ENCODE peak calls at places on chromosomes 12 and 14, in eight cellular contexts. W, D, B, O, E, Y, J and A are unnamed samples.

GRCh38 chr14:97411938-97412612 is 614.9 kb downstream of the VRK1 start:
- DNase-seq in J (peak; percentile 73), W (no peak), D (no peak), O (no peak), Y (no peak), E (no peak), B (no peak), A (no peak)

GRCh38 chr14:85701116-85701515 is 171.2 kb downstream of the FLRT2 start:
- DNase-seq in D (no peak), J (no peak), E (no peak), Y (no peak), B (no peak), W (no peak), O (no peak), A (no peak)

GRCh38 chr12:109239179-109239578 is 69.9 kb downstream of the FOXN4 start:
- DNase-seq in W (no peak), Y (no peak), B (no peak), E (no peak), O (no peak), D (no peak), J (no peak), A (no peak)

GRCh38 chr12:10959777-10960176 is 20.7 kb upstream of the TAS2R14 start:
- DNase-seq in D (no peak), W (no peak), J (no peak), E (no peak), O (no peak), B (no peak), Y (no peak), A (no peak)

GRCh38 chr14:102584871-102585869 is 7.3 kb upstream of the RCOR1 start:
- DNase-seq in D (no peak), E (no peak), J (no peak), O (peak; percentile 21), B (no peak), W (peak; percentile 56), Y (no peak), A (no peak)

GRCh38 chr14:89757313-89757939 is 197.1 kb downstream of the EFCAB11 start:
- DNase-seq in D (no peak), O (no peak), Y (no peak), J (no peak), W (no peak), B (no peak), E (no peak), A (no peak)

GRCh38 chr12:87756721-87757120 is 272.5 kb downstream of the C12orf50 start:
- DNase-seq in E (no peak), O (no peak), B (no peak), D (no peak), Y (no peak), J (no peak), W (no peak), A (no peak)

GRCh38 chr12:114400925-114401324 is 5.0 kb downstream of the TBX5 start:
- DNase-seq in Y (no peak), J (no peak), W (no peak), B (peak; percentile 76), O (no peak), E (no peak), D (no peak), A (no peak)

GRCh38 chr14:71022015-71022919 is 115.0 kb downstream of the PCNX1 start:
- DNase-seq in B (no peak), E (no peak), O (no peak), W (no peak), D (no peak), Y (no peak), J (no peak), A (no peak)

GRCh38 chr14:67900188-67900587 is 80.6 kb downstream of the RAD51B start:
- DNase-seq in E (no peak), O (no peak), J (no peak), B (no peak), W (no peak), D (no peak), Y (no peak), A (no peak)

GRCh38 chr12:1104088-1104800 is 113.2 kb downstream of the ERC1 start:
- DNase-seq in B (no peak), E (no peak), J (no peak), O (no peak), Y (no peak), W (no peak), D (no peak), A (no peak)

GRCh38 chr14:28831126-28831525 is 64.5 kb downstream of the FOXG1 start:
- DNase-seq in B (no peak), O (no peak), E (no peak), Y (no peak), J (peak; percentile 92), D (no peak), W (no peak), A (no peak)

GRCh38 chr12:96489392-96490056 is at the start of gene CFAP54:
- DNase-seq in Y (peak; percentile 95), E (peak; percentile 96), D (peak; percentile 95), B (peak; percentile 97), J (peak; percentile 94), O (peak; percentile 91), W (peak; percentile 92), A (peak; percentile 97)

GRCh38 chr14:103581954-103582703 is 19.4 kb downstream of the COA8 start:
- DNase-seq in J (no peak), D (no peak), O (no peak), Y (no peak), E (no peak), B (no peak), W (peak; percentile 68), A (no peak)

GRCh38 chr12:52395761-52396434 is 10.2 kb downstream of the KRT82 start:
- DNase-seq in D (no peak), J (peak; percentile 11), W (peak; percentile 28), Y (no peak), B (no peak), E (no peak), O (peak; percentile 62), A (peak; percentile 62)

GRCh38 chr14:27715561-27715960 is 1051.0 kb upstream of the FOXG1 start:
- DNase-seq in Y (no peak), W (no peak), B (no peak), E (no peak), D (no peak), J (no peak), O (no peak), A (no peak)

GRCh38 chr14:100428727-100429126 is 105.6 kb downstream of the SLC25A47 start:
- DNase-seq in B (no peak), J (peak; percentile 12), W (no peak), Y (peak; percentile 85), E (no peak), O (no peak), D (no peak), A (no peak)

GRCh38 chr14:77088219-77088618 is 9.8 kb upstream of the CIPC start:
- DNase-seq in E (no peak), D (no peak), O (peak; percentile 23), B (no peak), J (no peak), W (peak; percentile 83), Y (no peak), A (peak; percentile 81)

GRCh38 chr12:21526721-21527345 is 737 bp downstream of the SPX start:
- DNase-seq in B (no peak), O (no peak), D (no peak), E (no peak), W (no peak), J (no peak), Y (no peak), A (no peak)

GRCh38 chr12:55058776-55059175 is 39.0 kb downstream of the NEUROD4 start:
- DNase-seq in E (no peak), D (no peak), W (no peak), O (no peak), J (no peak), Y (no peak), B (no peak), A (no peak)

GRCh38 chr12:100489326-100489725 is 15.7 kb downstream of the NR1H4 start:
- DNase-seq in J (no peak), O (no peak), E (no peak), Y (no peak), W (no peak), D (no peak), B (no peak), A (no peak)

GRCh38 chr12:12668005-12668404 is 28.0 kb downstream of the GPR19 start:
- DNase-seq in B (no peak), E (no peak), O (no peak), Y (no peak), W (no peak), J (no peak), D (no peak), A (no peak)

GRCh38 chr12:12660201-12660600 is 35.8 kb downstream of the GPR19 start:
- DNase-seq in E (no peak), J (no peak), D (no peak), W (no peak), Y (no peak), O (no peak), B (no peak), A (no peak)

GRCh38 chr12:12661086-12661485 is 34.9 kb downstream of the GPR19 start:
- DNase-seq in O (no peak), E (no peak), Y (peak; percentile 79), W (no peak), J (no peak), B (no peak), D (no peak), A (no peak)

GRCh38 chr12:12663644-12664294 is 32.2 kb downstream of the GPR19 start:
- DNase-seq in B (no peak), Y (no peak), W (no peak), O (no peak), D (no peak), J (peak; percentile 72), E (no peak), A (no peak)

GRCh38 chr12:12665194-12665593 is 30.8 kb downstream of the GPR19 start:
- DNase-seq in J (no peak), D (no peak), O (no peak), B (no peak), Y (no peak), W (no peak), E (no peak), A (no peak)
- TF ChIP-seq CTCF in J (no peak), D (no peak), O (no peak), B (no peak), Y (no peak), W (no peak), E (no peak), A (no peak)

DNA sequence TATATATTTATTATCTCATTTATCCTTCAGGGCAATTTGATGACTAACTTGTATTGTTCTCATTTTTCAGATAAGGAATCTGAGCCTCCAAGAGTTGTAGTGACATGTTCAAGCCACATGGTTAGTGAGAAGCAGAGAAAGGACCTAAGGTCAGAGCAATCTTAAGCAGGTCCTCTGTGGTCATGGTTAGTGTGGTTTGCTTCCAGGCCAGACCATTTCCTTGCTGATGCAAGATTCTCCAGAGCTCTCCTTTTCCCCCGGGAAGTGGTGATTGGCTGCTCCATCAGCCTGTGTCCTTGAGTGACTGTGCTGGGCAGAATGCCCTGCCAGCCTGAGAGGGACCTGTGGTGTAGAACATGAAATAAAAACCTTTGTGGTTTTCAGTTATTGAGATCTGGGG is 141.3 kb downstream of the KTN1 start:
- DNase-seq in W (no peak), J (peak; percentile 13), Y (peak; percentile 95), E (no peak), B (peak; percentile 50), D (no peak), O (no peak), A (peak; percentile 55)
- TF ChIP-seq CTCF in W (no peak), J (no peak), Y (no peak), E (no peak), B (no peak), D (no peak), O (no peak), A (no peak)

GRCh38 chr14:64682173-64682710 is 22.0 kb upstream of the PLEKHG3 start:
- DNase-seq in O (no peak), B (peak; percentile 82), D (no peak), Y (peak; percentile 62), E (no peak), W (peak; percentile 64), J (no peak), A (no peak)
- TF ChIP-seq CTCF in O (no peak), B (no peak), D (no peak), Y (no peak), E (no peak), W (peak; percentile 15), J (no peak), A (no peak)

GRCh38 chr14:49892636-49893308 is at the start of gene ARF6:
- DNase-seq in J (peak; percentile 99), Y (peak; percentile 98), E (peak; percentile 86), B (peak; percentile 98), D (peak; percentile 99), O (peak; percentile 96), W (peak; percentile 99), A (peak; percentile 98)
- TF ChIP-seq CTCF in J (no peak), Y (no peak), E (no peak), B (no peak), D (no peak), O (no peak), W (no peak), A (no peak)